ENCODE peak calls at places on chromosomes 4 and X, in ten cellular contexts. W is body of pancreas; Y is lung; T is OCI-LY7; X is WERI-Rb-1; Z is CD4-positive, CD25-positive, alpha-beta regulatory T cell; O is esophagus squamous epithelium; D is aorta; J is foreskin keratinocyte; V is tibial artery. S is an unnamed sample.

GRCh38 chrX:66602381-66602938 is 36.4 kb downstream of the EDA2R start:
- DNase-seq in O (no peak), V (no peak), J (no peak), Y (no peak), X (no peak), W (no peak), D (no peak), T (peak), Z (no peak), S (peak)

GRCh38 chr4:81472249-81473085 is 760 bp upstream of the RASGEF1B start:
- DNase-seq in W (peak), Y (peak), Z (no peak), J (peak), D (no peak), V (peak), X (peak), T (peak), O (peak), S (no peak)

GRCh38 chrX:82813671-82814078 is 694.4 kb upstream of the POU3F4 start:
- DNase-seq in Z (no peak), W (peak), V (no peak), Y (no peak), O (no peak), X (no peak), D (no peak), J (peak), T (no peak), S (no peak)

GRCh38 chrX:143121471-143121870 is 95.7 kb downstream of the SPANXN4 start:
- DNase-seq in O (no peak), Y (no peak), T (no peak), W (peak), J (no peak), Z (no peak), V (no peak), D (no peak), X (no peak), S (no peak)

GRCh38 chr4:85650908-85651307 is 176.0 kb downstream of the ARHGAP24 start:
- DNase-seq in Y (no peak), O (no peak), Z (no peak), W (peak), J (peak), X (no peak), D (no peak), T (no peak), V (no peak), S (no peak)

GRCh38 chrX:103453655-103454054 is 65.6 kb downstream of the RAB40A start:
- DNase-seq in Z (no peak), V (no peak), D (no peak), J (peak), T (no peak), O (no peak), Y (no peak), X (no peak), W (no peak), S (no peak)

GRCh38 chr4:89161841-89162240 is 50.5 kb downstream of the TIGD2 start:
- DNase-seq in X (no peak), J (no peak), Y (no peak), D (no peak), O (no peak), W (no peak), Z (no peak), T (no peak), V (no peak), S (no peak)

GRCh38 chr4:149203256-149204001 is 612.2 kb downstream of the IQCM start:
- DNase-seq in J (peak), D (no peak), Y (no peak), T (no peak), X (no peak), V (no peak), Z (no peak), W (no peak), O (no peak), S (no peak)

GRCh38 chrX:137479394-137479793 is 86.5 kb upstream of the ZIC3 start:
- DNase-seq in O (no peak), J (no peak), Z (no peak), V (no peak), Y (no peak), D (no peak), T (no peak), X (no peak), W (peak), S (no peak)

GRCh38 chr4:57077550-57078311 is 32.5 kb downstream of the IGFBP7 start:
- DNase-seq in D (no peak), V (no peak), T (no peak), W (no peak), X (no peak), Y (no peak), O (no peak), Z (no peak), J (peak), S (no peak)

GRCh38 chr4:66294626-66295025 is 624.3 kb upstream of the EPHA5 start:
- DNase-seq in O (no peak), J (peak), V (no peak), D (no peak), T (no peak), Y (no peak), Z (no peak), X (no peak), W (no peak), S (no peak)

GRCh38 chr4:78601013-78601412 is 49.4 kb downstream of the ANXA3 start:
- DNase-seq in D (no peak), J (no peak), V (no peak), W (peak), X (no peak), T (no peak), Y (no peak), O (no peak), Z (no peak), S (no peak)

GRCh38 chr4:111960241-111960667 is 185.0 kb upstream of the FAM241A start:
- DNase-seq in Y (no peak), J (peak), V (no peak), O (no peak), X (no peak), D (no peak), T (no peak), Z (no peak), W (no peak), S (no peak)

GRCh38 chr4:186901850-186902249 is 178.2 kb upstream of the FAT1 start:
- DNase-seq in W (no peak), J (no peak), D (no peak), O (no peak), Y (no peak), V (no peak), T (no peak), Z (no peak), X (no peak), S (no peak)

GRCh38 chr4:14064969-14065368 is 437.4 kb upstream of the BOD1L1 start:
- DNase-seq in T (no peak), W (no peak), J (no peak), V (no peak), Y (no peak), O (no peak), X (no peak), D (no peak), Z (no peak), S (no peak)

GRCh38 chr4:78747328-78747946 is 28.7 kb upstream of the BMP2K start:
- DNase-seq in Z (no peak), Y (no peak), O (no peak), J (no peak), W (no peak), X (no peak), D (no peak), V (no peak), T (no peak), S (no peak)

GRCh38 chrX:47218920-47219815 is 687 bp downstream of the CDK16 start:
- DNase-seq in X (peak), D (peak), W (peak), Z (peak), Y (peak), V (peak), J (no peak), T (peak), O (no peak), S (no peak)

GRCh38 chr4:7206856-7207567 is 14.7 kb downstream of the SORCS2 start:
- DNase-seq in Z (no peak), X (peak), J (peak), W (peak), O (no peak), T (no peak), V (peak), D (peak), Y (peak), S (peak)

GRCh38 chrX:43676960-43677582 is 21.0 kb downstream of the MAOA start:
- DNase-seq in W (peak), D (no peak), O (no peak), Z (no peak), T (no peak), Y (no peak), V (no peak), X (no peak), J (no peak), S (no peak)

GRCh38 chr4:46955601-46956000 is 37.8 kb downstream of the GABRA4 start:
- DNase-seq in Y (no peak), D (no peak), O (no peak), V (no peak), T (no peak), Z (no peak), X (no peak), J (no peak), W (no peak), S (no peak)

GRCh38 chr4:167428172-167428571 is 193.9 kb upstream of the SPOCK3 start:
- DNase-seq in Y (no peak), V (no peak), O (no peak), X (no peak), W (peak), Z (no peak), T (no peak), J (no peak), D (no peak), S (no peak)

GRCh38 chrX:13398073-13398823 is 78.4 kb upstream of the ATXN3L start:
- DNase-seq in T (no peak), Z (no peak), V (peak), O (no peak), J (peak), W (peak), X (no peak), Y (peak), D (peak), S (no peak)

GRCh38 chr4:123785515-123785914 is 388.9 kb downstream of the SPRY1 start:
- DNase-seq in O (no peak), Z (no peak), V (peak), W (peak), T (no peak), X (no peak), D (peak), Y (peak), J (peak), S (no peak)

GRCh38 chrX:115047715-115048114 is 30.3 kb upstream of the IL13RA2 start:
- DNase-seq in J (peak), Y (no peak), Z (no peak), V (no peak), X (no peak), T (no peak), W (no peak), D (no peak), O (no peak), S (no peak)

GRCh38 chrX:154083134-154083517 is 14.4 kb downstream of the MECP2 start:
- DNase-seq in X (no peak), J (no peak), Y (no peak), V (no peak), T (no peak), O (no peak), D (no peak), W (no peak), Z (no peak), S (no peak)

GRCh38 chr4:108210989-108211725 is 42.4 kb upstream of the LEF1 start:
- DNase-seq in J (peak), Y (no peak), X (no peak), O (no peak), D (no peak), W (no peak), T (no peak), Z (no peak), V (no peak), S (no peak)

GRCh38 chr4:161419822-161420221 is 744.0 kb downstream of the FSTL5 start:
- DNase-seq in T (no peak), Z (no peak), X (peak), O (no peak), V (no peak), W (peak), Y (no peak), J (peak), D (no peak), S (no peak)

GRCh38 chr4:114272226-114272625 is 292.8 kb upstream of the ARSJ start:
- DNase-seq in T (no peak), Y (no peak), X (no peak), J (peak), Z (no peak), V (no peak), D (no peak), O (no peak), W (no peak), S (no peak)

GRCh38 chrX:112642349-112642748 is 37.4 kb downstream of the LHFPL1 start:
- DNase-seq in W (peak), T (peak), O (no peak), J (peak), D (no peak), X (peak), Y (peak), Z (no peak), V (no peak), S (peak)

GRCh38 chrX:12138366-12139313 is at the start of gene FRMPD4:
- DNase-seq in Z (no peak), V (no peak), T (no peak), Y (no peak), X (no peak), D (peak), W (no peak), O (no peak), J (no peak), S (no peak)

GRCh38 chr4:8114456-8115202 is 44.0 kb downstream of the ABLIM2 start:
- DNase-seq in Y (no peak), V (no peak), Z (no peak), W (no peak), O (no peak), J (no peak), X (no peak), T (no peak), D (no peak), S (no peak)

GRCh38 chr4:110172972-110173371 is 25.4 kb downstream of the ELOVL6 start:
- DNase-seq in W (peak), V (no peak), T (no peak), Z (no peak), D (no peak), Y (no peak), J (no peak), X (no peak), O (no peak), S (no peak)

GRCh38 chrX:118634336-118634735 is 93.1 kb upstream of the IL13RA1 start:
- DNase-seq in W (no peak), V (no peak), Y (no peak), J (no peak), D (no peak), Z (no peak), T (no peak), O (no peak), X (no peak), S (no peak)

GRCh38 chr4:22179124-22179874 is 230.7 kb upstream of the KCNIP4 start:
- DNase-seq in D (no peak), W (no peak), Y (no peak), O (no peak), T (no peak), Z (no peak), J (peak), X (no peak), V (no peak), S (no peak)

GRCh38 chr4:137668885-137669284 is 136.6 kb upstream of the PCDH18 start:
- DNase-seq in V (no peak), Y (no peak), X (no peak), Z (no peak), W (no peak), T (no peak), O (no peak), J (no peak), D (no peak), S (no peak)

GRCh38 chr4:6177587-6178197 is 22.7 kb downstream of the JAKMIP1 start:
- DNase-seq in D (peak), Z (peak), X (peak), Y (no peak), O (no peak), W (peak), V (no peak), T (peak), J (no peak), S (no peak)

GRCh38 chr4:146211440-146211839 is 2.9 kb upstream of the REELD1 start:
- DNase-seq in X (no peak), T (no peak), Z (no peak), O (no peak), W (no peak), V (no peak), D (no peak), Y (no peak), J (no peak), S (no peak)

GRCh38 chr4:185398618-185399017 is 2.0 kb downstream of the ANKRD37 start:
- DNase-seq in T (no peak), O (no peak), D (no peak), V (no peak), W (no peak), Z (no peak), Y (no peak), J (no peak), X (no peak), S (no peak)

GRCh38 chr4:20127626-20128025 is 124.1 kb upstream of the SLIT2 start:
- DNase-seq in X (no peak), V (no peak), O (no peak), Y (no peak), D (no peak), T (no peak), W (no peak), J (peak), Z (no peak), S (no peak)
- H3K27ac ChIP-seq in X (no peak), V (no peak), O (no peak), Y (no peak), D (no peak), T (no peak), W (no peak), J (no peak), Z (no peak), S (no peak)

GRCh38 chr4:71186566-71187398 is 152.0 kb upstream of the SLC4A4 start:
- DNase-seq in D (peak), O (no peak), Y (peak), V (peak), J (no peak), T (no peak), W (no peak), X (peak), Z (no peak), S (peak)
- H3K27ac ChIP-seq in D (no peak), O (peak), Y (peak), V (peak), J (no peak), T (no peak), W (peak), X (no peak), Z (no peak), S (peak)

DNA sequence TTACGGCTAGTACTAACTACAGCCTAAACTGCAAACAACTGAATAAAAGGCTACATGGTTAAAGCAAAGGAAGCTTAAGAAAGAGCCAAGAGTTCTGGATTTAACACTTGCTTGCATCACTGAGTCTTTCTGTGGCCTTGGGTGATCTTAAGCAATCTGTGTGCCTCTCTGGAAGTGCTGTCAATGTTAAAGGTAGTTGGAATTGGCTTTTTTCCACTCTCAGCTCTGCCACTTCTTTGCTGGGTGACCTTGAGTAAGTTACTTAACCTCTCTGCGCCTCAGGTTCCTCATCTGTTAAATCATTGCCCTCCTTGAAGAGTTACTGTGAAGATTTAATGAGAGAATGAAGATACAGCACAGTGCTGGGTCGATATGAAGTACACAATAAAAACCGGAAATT is 15.7 kb downstream of the SLC2A9 start:
- DNase-seq in Y (no peak), J (no peak), T (no peak), V (no peak), Z (no peak), D (no peak), X (no peak), W (no peak), O (no peak), S (no peak)
- H3K27ac ChIP-seq in Y (no peak), J (peak), T (no peak), V (no peak), Z (no peak), D (no peak), X (no peak), W (peak), O (peak), S (no peak)

GRCh38 chr4:169634975-169635374 is 14.6 kb downstream of the CLCN3 start:
- DNase-seq in J (peak), Y (no peak), O (no peak), V (no peak), X (no peak), Z (no peak), W (peak), T (no peak), D (no peak), S (no peak)

GRCh38 chr4:169645627-169646026 is 25.2 kb downstream of the CLCN3 start:
- DNase-seq in W (no peak), V (no peak), J (no peak), O (no peak), D (no peak), X (no peak), Y (no peak), Z (no peak), T (no peak), S (no peak)

GRCh38 chr4:169644802-169645201 is 24.4 kb downstream of the CLCN3 start:
- DNase-seq in D (no peak), Y (no peak), O (no peak), V (no peak), J (no peak), X (no peak), T (no peak), W (no peak), Z (no peak), S (no peak)

DNA sequence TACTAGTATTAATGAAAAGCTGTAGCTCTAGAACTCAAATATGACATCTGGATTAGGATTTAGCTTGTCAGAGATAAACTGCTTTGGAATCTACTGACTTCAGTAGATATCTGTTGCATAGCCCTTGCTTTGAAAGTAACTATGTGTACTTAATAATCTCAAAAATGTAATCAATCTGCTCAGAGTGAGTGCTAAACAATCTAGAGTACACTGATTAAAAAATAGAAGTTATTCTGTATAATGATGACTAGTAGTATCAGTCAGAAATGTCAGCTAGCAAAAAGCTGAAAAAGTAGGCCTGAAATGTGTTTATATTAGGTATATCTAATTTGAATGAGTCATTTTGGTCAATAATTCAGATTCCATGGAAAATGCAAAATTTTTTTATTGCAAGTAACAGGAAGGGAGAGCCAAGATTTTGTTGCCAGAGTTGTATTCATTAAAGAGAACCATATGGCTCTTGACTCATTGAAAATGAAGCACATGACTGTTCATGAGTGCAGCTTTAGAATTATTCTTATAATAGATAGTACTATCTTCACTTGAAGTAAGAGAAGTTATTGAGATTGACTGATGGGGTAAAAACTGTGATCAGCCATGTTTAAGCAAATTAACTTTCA is 20.0 kb downstream of the CLCN3 start:
- DNase-seq in V (no peak), O (no peak), W (no peak), J (no peak), T (no peak), Z (no peak), D (no peak), X (no peak), Y (no peak), S (no peak)
- H3K27ac ChIP-seq in V (no peak), O (no peak), W (peak), J (no peak), T (no peak), Z (no peak), D (no peak), X (no peak), Y (peak), S (no peak)

GRCh38 chrX:128051526-128051925 is 677 bp downstream of the ACTRT1 start:
- DNase-seq in T (no peak), D (no peak), Y (no peak), V (no peak), O (no peak), W (no peak), X (no peak), Z (no peak), J (no peak), S (no peak)
- H3K27ac ChIP-seq in T (no peak), D (no peak), Y (no peak), V (no peak), O (no peak), W (no peak), X (no peak), Z (no peak), J (no peak), S (no peak)

GRCh38 chr4:40200881-40201797 is 4.3 kb downstream of the RHOH start:
- DNase-seq in X (no peak), W (no peak), Z (no peak), V (no peak), Y (no peak), D (no peak), O (no peak), T (peak), J (no peak), S (no peak)
- H3K27ac ChIP-seq in X (no peak), W (peak), Z (peak), V (no peak), Y (no peak), D (no peak), O (peak), T (peak), J (no peak), S (peak)

GRCh38 chr4:99052902-99053301 is 35.7 kb downstream of the ADH5 start:
- DNase-seq in W (no peak), V (no peak), J (no peak), O (no peak), T (no peak), D (no peak), Y (no peak), X (no peak), Z (no peak), S (no peak)
- H3K27ac ChIP-seq in W (no peak), V (no peak), J (no peak), O (no peak), T (no peak), D (no peak), Y (no peak), X (no peak), Z (peak), S (no peak)

GRCh38 chr4:39029752-39030694 is 2.2 kb downstream of the TMEM156 start:
- DNase-seq in D (no peak), Y (no peak), X (no peak), W (no peak), Z (no peak), T (peak), O (no peak), V (no peak), J (no peak), S (no peak)

GRCh38 chr4:39030726-39031125 is 1.5 kb downstream of the TMEM156 start:
- DNase-seq in Z (no peak), Y (no peak), T (no peak), W (no peak), D (no peak), X (no peak), J (no peak), V (no peak), O (no peak), S (no peak)

GRCh38 chr4:39036172-39036571 is 4.0 kb upstream of the TMEM156 start:
- DNase-seq in W (peak), T (no peak), V (no peak), Y (no peak), D (no peak), X (no peak), O (no peak), J (peak), Z (no peak), S (no peak)

GRCh38 chr4:39037491-39037825 is 5.2 kb upstream of the TMEM156 start:
- DNase-seq in O (no peak), Y (no peak), W (no peak), Z (no peak), X (no peak), J (peak), T (peak), D (no peak), V (no peak), S (no peak)

GRCh38 chr4:39032218-39033085 is at the start of gene TMEM156:
- DNase-seq in J (peak), O (no peak), V (no peak), Z (no peak), D (no peak), X (no peak), W (no peak), Y (no peak), T (peak), S (no peak)
- H3K27ac ChIP-seq in J (peak), O (peak), V (no peak), Z (peak), D (no peak), X (no peak), W (peak), Y (no peak), T (peak), S (no peak)